ENCODE peak calls at places on chromosome 3, in nine cellular contexts. M is breast epithelium, G is Peyer's patch, Q is Panc1, T is astrocyte, F is tibial artery, Y is heart left ventricle, B is upper lobe of left lung, J is OCI-LY7. L is an unnamed sample.
A peak's percentile ranks its signal among the peaks of the same experiment; 100 is the strongest.

GRCh38 chr3:101128786-101129185 is 135.6 kb upstream of the ABI3BP start:
- DNase-seq in M (peak; percentile 26), G (no peak), Q (no peak), T (peak; percentile 4), F (no peak), Y (no peak), B (no peak), J (no peak), L (no peak)

GRCh38 chr3:161925749-161926360 is 429.2 kb downstream of the OTOL1 start:
- DNase-seq in M (no peak), G (no peak), Q (no peak), T (no peak), F (no peak), Y (no peak), B (no peak), J (no peak), L (no peak)

GRCh38 chr3:109187390-109187789 is 50.9 kb downstream of the C3orf85 start:
- DNase-seq in M (no peak), G (no peak), Q (no peak), T (no peak), F (no peak), Y (no peak), B (no peak), J (no peak), L (no peak)

GRCh38 chr3:25547928-25548327 is 116.8 kb downstream of the TOP2B start:
- DNase-seq in M (no peak), G (no peak), Q (no peak), T (peak; percentile 44), F (no peak), Y (no peak), B (no peak), J (no peak), L (no peak)

GRCh38 chr3:58173670-58174472 is 36.9 kb downstream of the DNASE1L3 start:
- DNase-seq in M (peak; percentile 50), G (peak; percentile 42), Q (no peak), T (no peak), F (no peak), Y (peak; percentile 79), B (peak; percentile 65), J (peak; percentile 58), L (no peak)

GRCh38 chr3:66816110-66816761 is 181.9 kb upstream of the KBTBD8 start:
- DNase-seq in M (no peak), G (no peak), Q (no peak), T (peak; percentile 59), F (no peak), Y (no peak), B (peak; percentile 29), J (peak; percentile 81), L (no peak)

GRCh38 chr3:148955544-148956346 is 35.6 kb upstream of the GYG1 start:
- DNase-seq in M (peak; percentile 75), G (no peak), Q (no peak), T (peak; percentile 93), F (peak; percentile 88), Y (no peak), B (no peak), J (peak; percentile 70), L (no peak)

GRCh38 chr3:125185758-125186245 is 26.7 kb downstream of the SLC12A8 start:
- DNase-seq in M (no peak), G (no peak), Q (no peak), T (no peak), F (no peak), Y (no peak), B (no peak), J (no peak), L (no peak)

GRCh38 chr3:160444411-160444810 is 5.2 kb downstream of the TRIM59 start:
- DNase-seq in M (no peak), G (no peak), Q (no peak), T (no peak), F (no peak), Y (no peak), B (no peak), J (no peak), L (no peak)

GRCh38 chr3:9638147-9638546 is 11.2 kb upstream of the MTMR14 start:
- DNase-seq in M (no peak), G (no peak), Q (no peak), T (no peak), F (no peak), Y (no peak), B (no peak), J (no peak), L (no peak)

GRCh38 chr3:73324203-73325155 is 263.0 kb downstream of the EBLN2 start:
- DNase-seq in M (no peak), G (no peak), Q (no peak), T (peak; percentile 22), F (no peak), Y (no peak), B (no peak), J (no peak), L (no peak)

GRCh38 chr3:64846009-64846408 is 158.2 kb upstream of the ADAMTS9 start:
- DNase-seq in M (no peak), G (no peak), Q (no peak), T (no peak), F (no peak), Y (no peak), B (no peak), J (no peak), L (no peak)

GRCh38 chr3:141710888-141711616 is 27.0 kb upstream of the RNF7 start:
- DNase-seq in M (no peak), G (no peak), Q (no peak), T (peak; percentile 91), F (peak; percentile 73), Y (no peak), B (no peak), J (no peak), L (no peak)

GRCh38 chr3:187747506-187747905 is 2.2 kb upstream of the BCL6 start:
- DNase-seq in M (no peak), G (no peak), Q (no peak), T (no peak), F (no peak), Y (no peak), B (no peak), J (peak; percentile 43), L (no peak)

GRCh38 chr3:120077726-120078125 is 16.5 kb downstream of the GSK3B start:
- DNase-seq in M (no peak), G (no peak), Q (no peak), T (no peak), F (no peak), Y (no peak), B (no peak), J (no peak), L (no peak)

GRCh38 chr3:183178833-183179549 is 16.5 kb upstream of the LAMP3 start:
- DNase-seq in M (no peak), G (no peak), Q (no peak), T (peak; percentile 16), F (no peak), Y (no peak), B (peak; percentile 85), J (no peak), L (peak; percentile 10)

GRCh38 chr3:101509811-101510210 is 3.2 kb downstream of the SENP7 start:
- DNase-seq in M (no peak), G (no peak), Q (no peak), T (no peak), F (no peak), Y (no peak), B (no peak), J (no peak), L (no peak)

GRCh38 chr3:40915346-40915865 is 283.9 kb upstream of the CTNNB1 start:
- DNase-seq in M (peak; percentile 45), G (no peak), Q (no peak), T (no peak), F (no peak), Y (no peak), B (no peak), J (no peak), L (no peak)

GRCh38 chr3:45948881-45949280 is 5.6 kb downstream of the CXCR6 start:
- DNase-seq in M (no peak), G (no peak), Q (no peak), T (no peak), F (no peak), Y (no peak), B (no peak), J (no peak), L (no peak)

DNA sequence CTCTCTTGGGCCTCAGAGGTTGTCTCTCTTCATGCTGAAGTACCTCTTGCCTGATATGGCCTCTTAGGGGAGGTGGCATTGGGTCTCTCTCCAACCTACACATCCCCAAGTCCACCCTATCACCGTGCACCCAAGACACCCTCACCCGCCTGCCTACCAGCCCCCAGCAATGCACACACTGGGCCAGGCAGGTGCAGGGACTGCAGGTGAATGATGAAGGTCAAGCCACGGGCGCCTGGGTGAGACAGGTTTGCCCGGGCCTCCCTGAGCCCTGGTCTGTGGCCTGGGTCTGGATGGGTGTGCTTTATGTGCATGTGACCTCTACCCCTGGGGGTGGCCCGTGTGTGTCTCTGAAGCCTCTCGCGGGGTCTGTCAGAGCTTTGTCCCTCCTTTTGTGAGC is 68.3 kb downstream of the WNT7A start:
- DNase-seq in M (no peak), G (no peak), Q (no peak), T (no peak), F (no peak), Y (no peak), B (no peak), J (no peak), L (no peak)
- H3K27ac ChIP-seq in M (no peak overlapping the region), G (no peak overlapping the region), Q (no peak overlapping the region), T (no peak overlapping the region), F (no peak overlapping the region), Y (no peak overlapping the region), B (no peak overlapping the region), J (no peak overlapping the region), L (no peak overlapping the region)

DNA sequence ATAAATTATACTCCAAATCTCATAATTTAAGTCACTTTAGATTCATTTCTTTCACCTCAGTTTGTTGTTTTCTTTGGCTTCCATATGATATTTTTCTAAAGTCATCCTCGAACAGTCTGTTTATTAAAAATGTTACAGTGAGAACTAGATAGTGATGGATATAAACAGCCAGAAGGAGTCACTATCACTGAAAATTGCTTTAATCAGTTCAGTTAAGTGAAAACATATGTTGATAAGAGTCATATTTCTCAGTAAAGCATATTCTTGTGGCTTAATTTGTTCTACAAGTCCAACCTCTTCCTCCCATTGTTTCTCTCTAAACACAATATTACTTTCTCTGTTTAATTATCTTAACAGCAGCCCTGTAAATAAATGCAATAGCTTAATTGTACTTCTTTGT is 427.5 kb upstream of the ALCAM start:
- DNase-seq in M (no peak), G (no peak), Q (no peak), T (no peak), F (no peak), Y (no peak), B (no peak), J (no peak), L (no peak)
- TF ChIP-seq CTCF in M (no peak), G (no peak), Q (no peak), T (no peak), F (no peak), Y (no peak), B (no peak), J (no peak), L (no peak)

GRCh38 chr3:791442-791841 is 301.4 kb upstream of the CNTN6 start:
- DNase-seq in M (no peak), G (no peak), Q (no peak), T (no peak), F (no peak), Y (no peak), B (no peak), J (no peak), L (no peak)
- H3K9me3 ChIP-seq in M (no peaks in the 10 kb centered on the region), G (no peaks in the 10 kb centered on the region), Q (no peaks in the 10 kb centered on the region), T (no peaks in the 10 kb centered on the region), F (no peaks in the 10 kb centered on the region), Y (peaks cover 5% of the 10 kb centered on the region), B (no peaks in the 10 kb centered on the region), J (no peaks in the 10 kb centered on the region), L (no peaks in the 10 kb centered on the region)

GRCh38 chr3:70930066-70930465 is 617.6 kb upstream of the MDFIC2 start:
- DNase-seq in M (no peak), G (no peak), Q (no peak), T (no peak), F (no peak), Y (no peak), B (no peak), J (no peak), L (no peak)

GRCh38 chr3:70933105-70933810 is 620.8 kb upstream of the MDFIC2 start:
- DNase-seq in M (no peak), G (no peak), Q (no peak), T (peak; percentile 22), F (no peak), Y (no peak), B (no peak), J (no peak), L (no peak)
- H3K27ac ChIP-seq in M (no peak overlapping the region), G (no peak overlapping the region), Q (no peak overlapping the region), T (no peak overlapping the region), F (no peak overlapping the region), Y (no peak overlapping the region), B (no peak overlapping the region), J (no peak overlapping the region), L (no peak overlapping the region)